ENCODE peak calls at places on chromosome 18, in four cellular contexts. I is HTR-8/SVneo, O is hepatic stellate cell, Z is tibial artery. B is an unnamed sample.

GRCh38 chr18:80194874-80195570 is 52.3 kb downstream of the PARD6G start:
- DNase-seq in Z (no peak), I (no peak), O (no peak), B (no peak)

GRCh38 chr18:27121108-27121507 is 64.0 kb downstream of the CHST9 start:
- DNase-seq in I (no peak), O (no peak), Z (no peak), B (no peak)

GRCh38 chr18:10010611-10011015 is 96.8 kb downstream of the VAPA start:
- DNase-seq in O (peak; percentile 70), I (peak; percentile 29), Z (peak; percentile 92), B (no peak)

GRCh38 chr18:74425876-74426275 is 31.2 kb downstream of the DIPK1C start:
- DNase-seq in Z (no peak), I (no peak), O (no peak), B (no peak)

GRCh38 chr18:25349131-25349925 is 2.6 kb downstream of the ZNF521 start:
- DNase-seq in O (peak; percentile 50), Z (peak; percentile 68), I (no peak), B (no peak)

GRCh38 chr18:8826971-8827370 is 121.6 kb downstream of the MTCL1 start:
- DNase-seq in Z (no peak), I (no peak), O (no peak), B (no peak)

GRCh38 chr18:47799376-47799775 is 131.1 kb downstream of the SMAD2 start:
- DNase-seq in O (no peak), Z (no peak), I (no peak), B (no peak)

GRCh38 chr18:23740105-23740830 is 51.0 kb downstream of the LAMA3 start:
- DNase-seq in Z (no peak), O (no peak), I (peak; percentile 24), B (no peak)

GRCh38 chr18:26133652-26134051 is at the start of gene PSMA8:
- DNase-seq in Z (no peak), O (no peak), I (no peak), B (no peak)

GRCh38 chr18:136433-136832 is 21.9 kb upstream of the USP14 start:
- DNase-seq in O (no peak), Z (no peak), I (no peak), B (no peak)

GRCh38 chr18:4017479-4017878 is 437.6 kb downstream of the DLGAP1 start:
- DNase-seq in O (no peak), Z (no peak), I (peak; percentile 12), B (peak; percentile 38)

GRCh38 chr18:79898952-79899608 is 52.4 kb downstream of the SLC66A2 start:
- DNase-seq in Z (no peak), O (no peak), I (no peak), B (no peak)

GRCh38 chr18:54557958-54558357 is 33.1 kb upstream of the DYNAP start:
- DNase-seq in I (no peak), Z (no peak), O (no peak), B (no peak)

GRCh38 chr18:48166971-48167370 is 236.5 kb upstream of the SMAD2 start:
- DNase-seq in O (no peak), Z (peak; percentile 66), I (no peak), B (no peak)

GRCh38 chr18:23537274-23537673 is 34.0 kb downstream of the RMC1 start:
- DNase-seq in Z (no peak), I (no peak), O (no peak), B (no peak)

GRCh38 chr18:23588836-23589560 is 2.7 kb upstream of the NPC1 start:
- DNase-seq in Z (no peak), O (no peak), I (no peak), B (no peak)

GRCh38 chr18:30644158-30644557 is 398.4 kb downstream of the DSC3 start:
- DNase-seq in Z (no peak), I (no peak), O (no peak), B (no peak)

GRCh38 chr18:45690975-45691815 is 32.8 kb upstream of the SLC14A1 start:
- DNase-seq in I (peak; percentile 51), O (peak; percentile 67), Z (peak; percentile 88), B (peak; percentile 62)

GRCh38 chr18:61531182-61531581 is 198.0 kb downstream of the CDH20 start:
- DNase-seq in O (no peak), I (no peak), Z (no peak), B (no peak)

GRCh38 chr18:9578306-9578705 is 36.1 kb downstream of the PPP4R1 start:
- DNase-seq in Z (no peak), O (no peak), I (no peak), B (no peak)

GRCh38 chr18:59142274-59142673 is 2.6 kb downstream of the SEC11C start:
- DNase-seq in I (no peak), Z (no peak), O (no peak), B (no peak)

GRCh38 chr18:43013489-43013888 is 102.0 kb downstream of the RIT2 start:
- DNase-seq in I (no peak), Z (no peak), O (no peak), B (no peak)

GRCh38 chr18:524496-524895 is 24.0 kb upstream of the COLEC12 start:
- DNase-seq in Z (no peak), I (peak; percentile 34), O (no peak), B (no peak)

GRCh38 chr18:22223263-22223960 is 54.0 kb downstream of the GATA6 start:
- DNase-seq in Z (peak; percentile 95), I (peak; percentile 89), O (peak; percentile 69), B (peak; percentile 69)

GRCh38 chr18:50009772-50010171 is 185.2 kb downstream of the MYO5B start:
- DNase-seq in O (peak; percentile 12), I (peak; percentile 22), Z (no peak), B (peak; percentile 52)

GRCh38 chr18:30684825-30685481 is 357.6 kb downstream of the DSC3 start:
- DNase-seq in I (no peak), O (no peak), Z (no peak), B (no peak)

GRCh38 chr18:76256897-76257500 is 238.0 kb downstream of the ZNF516 start:
- DNase-seq in I (peak; percentile 3), Z (no peak), O (peak; percentile 25), B (peak; percentile 35)

GRCh38 chr18:23640023-23640422 is 22.7 kb downstream of the ANKRD29 start:
- DNase-seq in O (no peak), Z (no peak), I (no peak), B (no peak)

GRCh38 chr18:23270999-23271680 is 135.9 kb downstream of the CABLES1 start:
- DNase-seq in O (no peak), I (no peak), Z (no peak), B (no peak)

B was measured in HCT116.